ENCODE peak calls at places on chromosomes 6 and 20, in four cellular contexts. H is SJSA1, K is GM12865, I is foreskin fibroblast. X is an unnamed sample.

GRCh38 chr20:49534314-49534713 is 33.6 kb downstream of the PTGIS start:
- DNase-seq in H (peak; percentile 67), I (peak; percentile 76), K (peak; percentile 59), X (no peak)

GRCh38 chr6:159754959-159755914 is 6.6 kb upstream of the ACAT2 start:
- DNase-seq in K (no peak), H (no peak), I (peak; percentile 33), X (no peak)

GRCh38 chr20:31746068-31746878 is 7.2 kb downstream of the TPX2 start:
- DNase-seq in I (no peak), H (no peak), K (peak; percentile 14), X (no peak)

GRCh38 chr6:113856571-113857564 is at the start of gene MARCKS:
- DNase-seq in H (peak; percentile 83), K (peak; percentile 93), I (peak; percentile 98), X (peak; percentile 95)

GRCh38 chr20:57275813-57276212 is 9.4 kb upstream of the BMP7 start:
- DNase-seq in I (no peak), K (no peak), H (no peak), X (no peak)

GRCh38 chr20:15091417-15092017 is 754.1 kb upstream of the FLRT3 start:
- DNase-seq in I (no peak), K (no peak), H (no peak), X (no peak)

GRCh38 chr20:50191566-50192363 is 1.1 kb downstream of the CEBPB start:
- DNase-seq in H (peak; percentile 65), I (peak; percentile 44), K (peak; percentile 83), X (peak; percentile 81)

GRCh38 chr6:21949211-21949801 is 347.5 kb downstream of the PRL start:
- DNase-seq in I (no peak), K (no peak), H (no peak), X (no peak)

GRCh38 chr6:158387036-158387435 is 74.8 kb downstream of the TULP4 start:
- DNase-seq in K (peak; percentile 38), I (no peak), H (no peak), X (no peak)

GRCh38 chr6:158996863-158997262 is 3.1 kb downstream of the RSPH3 start:
- DNase-seq in I (peak; percentile 9), H (no peak), K (no peak), X (no peak)

GRCh38 chr6:148438593-148438992 is 96.0 kb downstream of the SASH1 start:
- DNase-seq in K (no peak), I (peak; percentile 65), H (no peak), X (no peak)

GRCh38 chr6:124974770-124975377 is 12.6 kb downstream of the RNF217 start:
- DNase-seq in K (no peak), H (no peak), I (no peak), X (no peak)

DNA sequence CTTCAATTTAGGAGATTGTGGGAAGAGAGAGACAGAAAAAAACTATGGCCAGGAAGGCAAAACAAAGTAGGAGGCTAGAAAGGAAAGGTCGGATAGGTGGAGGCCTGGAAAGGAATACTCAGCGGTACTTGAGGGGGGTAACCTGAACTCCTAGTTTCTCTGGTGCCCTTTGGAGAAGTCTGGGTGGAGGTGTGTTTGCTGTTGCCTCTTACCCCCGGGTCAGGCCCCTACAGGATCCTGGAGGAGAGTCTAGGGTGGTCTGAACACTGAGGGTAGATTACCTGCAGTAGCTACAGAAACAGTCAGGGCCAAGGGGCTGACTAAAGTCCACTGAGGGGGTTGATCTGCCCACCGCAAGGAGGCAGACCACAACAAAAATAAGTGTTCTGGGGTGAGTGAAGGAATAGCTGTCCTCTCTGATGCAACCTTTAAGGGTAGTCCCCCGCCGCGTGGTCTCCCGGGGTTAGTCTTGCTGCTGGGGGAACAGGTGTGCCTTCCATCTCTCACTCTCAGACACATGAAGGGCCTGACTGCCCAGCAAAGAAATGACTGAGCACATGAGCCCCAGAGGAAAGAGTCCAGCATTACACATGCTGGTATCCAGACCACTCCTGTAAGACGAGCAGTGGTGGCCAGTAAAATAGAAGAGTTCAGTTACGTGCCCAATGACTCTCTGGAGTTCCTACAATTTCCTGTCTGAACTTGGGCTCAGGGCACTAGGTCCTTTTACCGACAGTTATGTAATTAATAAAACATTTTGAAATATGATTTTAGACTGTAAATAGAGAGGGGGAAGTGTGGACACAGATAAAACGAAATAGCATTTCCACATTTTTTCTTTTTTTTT is 59.5 kb downstream of the MTHFD1L start:
- DNase-seq in K (peak; percentile 9), I (peak; percentile 74), H (no peak), X (no peak)
- H3K4me3 ChIP-seq in K (no peak overlapping the region), I (no peak overlapping the region), H (no peak overlapping the region), X (no peak overlapping the region)

GRCh38 chr20:53933232-53933846 is 137.1 kb downstream of the BCAS1 start:
- DNase-seq in H (no peak), I (no peak), K (no peak), X (no peak)
- H3K4me3 ChIP-seq in H (no peak overlapping the region), I (no peak overlapping the region), K (peak overlapping the region; percentile 53), X (no peak overlapping the region)

DNA sequence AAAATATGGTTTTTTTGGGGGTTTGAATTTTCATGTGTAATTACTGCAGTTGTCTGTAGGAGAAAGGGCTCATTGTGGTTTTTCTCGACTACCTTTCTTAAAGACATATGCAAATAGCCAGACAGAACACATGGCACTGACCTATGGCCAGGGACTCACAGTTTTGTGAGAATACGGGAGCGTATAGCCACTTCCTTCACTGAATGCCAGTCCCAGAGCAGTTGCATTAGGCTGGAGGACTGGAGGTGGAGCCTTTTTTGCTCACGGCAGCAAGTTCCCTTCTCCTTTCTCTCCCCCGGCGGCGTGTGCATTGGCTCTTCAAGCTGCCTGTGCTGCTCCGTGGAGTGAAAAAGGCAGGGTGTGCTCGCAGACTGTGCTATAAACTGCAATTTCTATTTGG is 114.9 kb downstream of the AKAP7 start:
- DNase-seq in H (no peak), I (peak; percentile 73), K (peak; percentile 29), X (peak; percentile 25)
- H3K4me3 ChIP-seq in H (no peak overlapping the region), I (peak overlapping the region; percentile 55), K (no peak overlapping the region), X (no peak overlapping the region)

GRCh38 chr6:3851839-3852238 is 2.7 kb downstream of the FAM50B start:
- DNase-seq in H (no peak), I (no peak), K (no peak), X (no peak)

GRCh38 chr6:3852391-3852790 is 3.2 kb downstream of the FAM50B start:
- DNase-seq in K (no peak), I (no peak), H (no peak), X (no peak)

GRCh38 chr6:3848925-3849605 is at the start of gene FAM50B:
- DNase-seq in I (peak; percentile 95), K (peak; percentile 89), H (peak; percentile 86), X (peak; percentile 88)

GRCh38 chr6:3849681-3850450 is 693 bp downstream of the FAM50B start:
- DNase-seq in K (peak; percentile 5), I (peak; percentile 30), H (no peak), X (no peak)

DNA sequence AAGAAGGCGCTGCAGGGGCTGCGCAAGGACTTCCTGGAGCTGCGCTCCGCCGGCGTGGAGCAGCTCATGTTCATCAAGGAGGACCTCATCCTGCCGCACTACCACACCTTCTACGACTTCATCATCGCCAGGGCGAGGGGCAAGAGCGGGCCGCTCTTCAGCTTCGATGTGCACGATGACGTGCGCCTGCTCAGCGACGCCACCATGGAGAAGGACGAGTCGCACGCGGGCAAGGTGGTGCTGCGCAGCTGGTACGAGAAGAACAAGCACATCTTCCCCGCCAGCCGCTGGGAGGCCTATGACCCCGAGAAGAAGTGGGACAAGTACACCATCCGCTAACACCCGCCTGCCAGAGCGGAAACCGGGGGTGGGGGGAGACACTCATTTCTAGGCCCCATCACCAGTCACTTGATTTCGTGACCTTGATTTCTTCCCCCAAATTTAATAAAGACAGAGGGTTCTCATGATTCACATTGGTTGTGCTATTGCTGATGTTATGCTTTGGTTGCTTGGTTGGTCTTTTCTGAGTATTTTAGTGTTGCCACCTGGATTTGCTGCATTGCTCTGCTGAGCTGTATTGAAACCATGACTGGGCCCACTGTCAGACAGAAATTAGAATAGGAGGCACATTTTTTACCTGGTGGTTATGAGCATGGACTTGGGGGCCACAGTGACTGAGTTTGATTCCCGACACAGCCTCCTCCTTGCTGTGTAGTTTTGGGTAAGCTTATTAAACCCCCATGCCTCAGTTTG is 1.5 kb downstream of the FAM50B start:
- DNase-seq in K (peak; percentile 46), I (no peak), H (no peak), X (peak; percentile 44)
- H3K4me3 ChIP-seq in K (no peak overlapping the region), I (peak overlapping the region; percentile 63), H (no peak overlapping the region), X (peak overlapping the region; percentile 4)

DNA sequence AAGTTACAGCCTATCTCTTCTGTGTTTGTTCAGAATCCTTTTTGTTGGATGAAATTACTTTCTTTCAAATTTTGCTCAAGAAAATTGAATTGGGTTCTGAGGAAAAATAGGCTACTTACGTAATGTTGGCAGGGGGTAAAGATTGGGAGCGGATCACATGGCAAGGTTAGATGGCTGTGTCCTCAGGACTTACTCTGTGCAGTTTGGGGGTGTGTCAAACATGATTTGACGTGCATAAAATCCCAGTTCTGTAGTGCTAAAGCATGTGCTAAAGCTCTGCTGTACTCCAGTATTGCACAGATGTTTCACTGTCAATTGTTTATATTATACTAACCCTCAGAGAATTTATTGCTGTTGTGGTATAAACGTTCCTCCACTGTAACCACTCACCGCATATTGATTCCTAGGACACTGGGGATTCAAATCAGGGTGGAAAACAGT is 2.6 kb downstream of the NT5E start:
- DNase-seq in K (no peak), I (peak; percentile 88), H (no peak), X (no peak)
- H3K4me3 ChIP-seq in K (peak overlapping the region; percentile 91), I (peak overlapping the region; percentile 72), H (peak overlapping the region; percentile 59), X (no peak overlapping the region)

GRCh38 chr20:35345189-35345588 is 53.0 kb upstream of the FAM83C start:
- DNase-seq in H (no peak), I (no peak), K (no peak), X (no peak)
- H3K4me3 ChIP-seq in H (no peak overlapping the region), I (no peak overlapping the region), K (no peak overlapping the region), X (no peak overlapping the region)

GRCh38 chr6:53306819-53307347 is 41.9 kb downstream of the ELOVL5 start:
- DNase-seq in I (peak; percentile 54), H (no peak), K (peak; percentile 70), X (peak; percentile 80)

GRCh38 chr6:53300656-53301551 is 47.8 kb downstream of the ELOVL5 start:
- DNase-seq in H (no peak), I (no peak), K (no peak), X (no peak)

GRCh38 chr6:53301801-53302537 is 46.8 kb downstream of the ELOVL5 start:
- DNase-seq in I (no peak), H (no peak), K (no peak), X (no peak)

GRCh38 chr6:53299331-53299835 is 49.4 kb downstream of the ELOVL5 start:
- DNase-seq in H (no peak), I (no peak), K (no peak), X (no peak)

DNA sequence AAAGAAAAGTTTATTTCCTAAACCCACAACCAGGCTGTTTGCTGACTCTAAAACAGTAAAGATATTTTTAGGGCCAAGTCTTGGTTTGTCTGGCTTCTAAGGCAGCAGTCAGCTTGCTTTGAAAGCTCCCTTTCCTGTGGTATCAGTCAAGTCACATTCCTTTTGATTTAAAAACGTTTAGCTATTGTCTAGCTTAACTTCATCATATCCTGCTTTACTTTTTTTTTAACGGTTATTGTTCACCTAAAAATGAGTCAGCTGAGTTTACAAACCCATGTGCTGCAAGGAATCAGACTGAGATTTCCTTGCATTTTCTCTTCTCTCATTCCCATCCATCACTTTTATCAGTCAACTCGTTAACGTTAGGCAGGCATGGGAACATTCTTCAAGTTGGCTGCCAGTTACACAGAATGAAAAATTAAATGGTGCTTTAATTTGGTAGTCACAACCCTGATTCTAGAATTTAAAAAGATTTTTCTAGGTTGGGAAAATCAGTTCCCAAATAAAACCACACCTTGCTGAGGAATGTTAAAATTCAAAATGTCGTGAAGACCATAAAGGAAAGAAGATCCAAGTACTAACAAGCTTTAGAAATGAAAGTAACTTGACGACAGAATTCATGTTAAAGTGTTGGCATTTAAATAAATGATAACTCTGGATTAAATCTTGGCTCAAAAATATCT is 45.9 kb downstream of the ELOVL5 start:
- DNase-seq in I (peak; percentile 76), H (peak; percentile 59), K (no peak), X (no peak)
- H3K4me3 ChIP-seq in I (no peak overlapping the region), H (peak overlapping the region; percentile 3), K (no peak overlapping the region), X (no peak overlapping the region)